ENCODE peak calls at places on chromosomes 5 and 9, in eight cellular contexts. C is osteocyte; R is CD4-positive, alpha-beta T cell; V is adrenal gland; F is OCI-LY7; U is dorsolateral prefrontal cortex; H is type B pancreatic cell; W is MM.1S. T is an unnamed sample.

GRCh38 chr5:10151656-10152055 is 98.0 kb downstream of the ATPSCKMT start:
- DNase-seq in C (no peak), R (no peak), V (no peak), F (no peak), U (no peak), H (no peak), W (no peak), T (no peak)

GRCh38 chr5:172345886-172346285 is 62.3 kb upstream of the UBTD2 start:
- DNase-seq in C (no peak), R (no peak), V (no peak), F (no peak), U (no peak), H (no peak), W (no peak), T (no peak)

GRCh38 chr5:96548941-96549340 is 113.2 kb upstream of the CAST start:
- DNase-seq in C (no peak), R (no peak), V (no peak), F (no peak), U (no peak), H (no peak), W (no peak), T (no peak)

GRCh38 chr5:179620293-179620692 is 3.2 kb downstream of the HNRNPH1 start:
- DNase-seq in C (no peak), R (no peak), V (no peak), F (no peak), U (no peak), H (no peak), W (no peak), T (no peak)

GRCh38 chr5:526456-527088 is 2.3 kb upstream of the SLC9A3 start:
- DNase-seq in C (no peak), R (no peak), V (no peak), F (no peak), U (no peak), H (no peak), W (no peak), T (peak)

GRCh38 chr9:125066839-125067619 is 76.3 kb downstream of the SCAI start:
- DNase-seq in C (no peak), R (no peak), V (no peak), F (no peak), U (peak), H (no peak), W (no peak), T (no peak)

GRCh38 chr5:160508780-160509361 is 87.2 kb downstream of the PTTG1 start:
- DNase-seq in C (no peak), R (peak), V (peak), F (peak), U (peak), H (no peak), W (peak), T (peak)

GRCh38 chr5:62771331-62771730 is 192.7 kb downstream of the LRRC70 start:
- DNase-seq in C (no peak), R (no peak), V (no peak), F (no peak), U (no peak), H (no peak), W (no peak), T (no peak)

GRCh38 chr5:171681667-171682066 is 104.0 kb upstream of the SMIM23 start:
- DNase-seq in C (no peak), R (no peak), V (no peak), F (no peak), U (no peak), H (no peak), W (no peak), T (no peak)

GRCh38 chr5:159947708-159948358 is 31.6 kb downstream of the ADRA1B start:
- DNase-seq in C (no peak), R (no peak), V (no peak), F (no peak), U (no peak), H (no peak), W (no peak), T (no peak)

GRCh38 chr9:124271660-124272059 is 13.9 kb downstream of the NEK6 start:
- DNase-seq in C (no peak), R (no peak), V (no peak), F (no peak), U (no peak), H (no peak), W (no peak), T (no peak)

GRCh38 chr5:39132128-39132447 is 57.9 kb upstream of the RICTOR start:
- DNase-seq in C (no peak), R (no peak), V (no peak), F (no peak), U (no peak), H (no peak), W (no peak), T (no peak)

GRCh38 chr5:103744159-103744558 is 181.6 kb upstream of the NUDT12 start:
- DNase-seq in C (no peak), R (no peak), V (no peak), F (no peak), U (no peak), H (no peak), W (no peak), T (no peak)

GRCh38 chr9:97753364-97753763 is 56.2 kb upstream of the XPA start:
- DNase-seq in C (no peak), R (no peak), V (no peak), F (no peak), U (no peak), H (no peak), W (no peak), T (no peak)

GRCh38 chr5:24791326-24791725 is 146.5 kb upstream of the CDH10 start:
- DNase-seq in C (no peak), R (no peak), V (no peak), F (no peak), U (no peak), H (no peak), W (no peak), T (no peak)

GRCh38 chr5:154614595-154614994 is 136.6 kb upstream of the HAND1 start:
- DNase-seq in C (no peak), R (no peak), V (no peak), F (no peak), U (no peak), H (no peak), W (no peak), T (no peak)

GRCh38 chr5:177188775-177189174 is 55.2 kb downstream of the NSD1 start:
- DNase-seq in C (no peak), R (no peak), V (no peak), F (no peak), U (no peak), H (no peak), W (no peak), T (no peak)

GRCh38 chr5:72955143-72955767 is 586 bp upstream of the FCHO2 start:
- DNase-seq in C (no peak), R (no peak), V (peak), F (no peak), U (no peak), H (no peak), W (peak), T (peak)

GRCh38 chr5:1467341-1468246 is 22.4 kb upstream of the SLC6A3 start:
- DNase-seq in C (no peak), R (no peak), V (no peak), F (no peak), U (peak), H (no peak), W (no peak), T (no peak)

GRCh38 chr5:40221796-40222195 is 457.9 kb upstream of the PTGER4 start:
- DNase-seq in C (no peak), R (no peak), V (no peak), F (no peak), U (no peak), H (no peak), W (no peak), T (no peak)

GRCh38 chr5:133680830-133681555 is 68.7 kb upstream of the FSTL4 start:
- DNase-seq in C (peak), R (no peak), V (no peak), F (no peak), U (no peak), H (peak), W (no peak), T (no peak)

GRCh38 chr5:168467755-168468280 is 18.5 kb upstream of the RARS1 start:
- DNase-seq in C (no peak), R (no peak), V (no peak), F (no peak), U (no peak), H (no peak), W (no peak), T (no peak)

GRCh38 chr9:82202808-82203207 is 214.2 kb downstream of the SPATA31D1 start:
- DNase-seq in C (no peak), R (no peak), V (no peak), F (no peak), U (no peak), H (no peak), W (no peak), T (no peak)

GRCh38 chr5:72156921-72157320 is 49.6 kb downstream of the MAP1B start:
- DNase-seq in C (no peak), R (no peak), V (no peak), F (no peak), U (no peak), H (no peak), W (no peak), T (no peak)

GRCh38 chr5:87311400-87312279 is 44.0 kb downstream of the RASA1 start:
- DNase-seq in C (no peak), R (no peak), V (no peak), F (no peak), U (no peak), H (no peak), W (no peak), T (no peak)

GRCh38 chr5:132665681-132666080 is 7.7 kb downstream of the IL13 start:
- DNase-seq in C (no peak), R (no peak), V (no peak), F (no peak), U (no peak), H (no peak), W (no peak), T (no peak)

GRCh38 chr5:180684623-180685161 is 35.3 kb upstream of the FLT4 start:
- DNase-seq in C (no peak), R (peak), V (no peak), F (no peak), U (no peak), H (no peak), W (no peak), T (no peak)

GRCh38 chr5:108028411-108028810 is 353.5 kb downstream of the FBXL17 start:
- DNase-seq in C (no peak), R (no peak), V (no peak), F (no peak), U (no peak), H (no peak), W (no peak), T (no peak)

GRCh38 chr9:36306481-36307306 is 48.4 kb upstream of the GNE start:
- DNase-seq in C (no peak), R (no peak), V (no peak), F (peak), U (no peak), H (no peak), W (no peak), T (no peak)

GRCh38 chr5:57482671-57483106 is at the start of gene ACTBL2:
- DNase-seq in C (no peak), R (no peak), V (no peak), F (no peak), U (no peak), H (no peak), W (no peak), T (no peak)

GRCh38 chr5:142115937-142116614 is 7.5 kb downstream of the NDFIP1 start:
- DNase-seq in C (no peak), R (no peak), V (no peak), F (no peak), U (no peak), H (no peak), W (no peak), T (no peak)

GRCh38 chr9:71691036-71691435 is 77.3 kb downstream of the CEMIP2 start:
- DNase-seq in C (no peak), R (no peak), V (no peak), F (no peak), U (no peak), H (no peak), W (no peak), T (no peak)

GRCh38 chr5:17928571-17928970 is 294.3 kb downstream of the TAF11L14 start:
- DNase-seq in C (no peak), R (no peak), V (no peak), F (no peak), U (no peak), H (no peak), W (no peak), T (no peak)

GRCh38 chr9:115923903-115924668 is 229.5 kb upstream of the PAPPA start:
- DNase-seq in C (no peak), R (no peak), V (no peak), F (no peak), U (no peak), H (no peak), W (no peak), T (no peak)

GRCh38 chr5:115571441-115571878 is 26.9 kb upstream of the FEM1C start:
- DNase-seq in C (no peak), R (no peak), V (no peak), F (no peak), U (peak), H (no peak), W (no peak), T (no peak)

GRCh38 chr5:582936-583635 is 29.1 kb upstream of the CEP72 start:
- DNase-seq in C (peak), R (no peak), V (no peak), F (no peak), U (no peak), H (no peak), W (no peak), T (no peak)

GRCh38 chr9:137156567-137157375 is 13.1 kb downstream of the LRRC26 start:
- DNase-seq in C (no peak), R (peak), V (no peak), F (peak), U (no peak), H (no peak), W (peak), T (no peak)

DNA sequence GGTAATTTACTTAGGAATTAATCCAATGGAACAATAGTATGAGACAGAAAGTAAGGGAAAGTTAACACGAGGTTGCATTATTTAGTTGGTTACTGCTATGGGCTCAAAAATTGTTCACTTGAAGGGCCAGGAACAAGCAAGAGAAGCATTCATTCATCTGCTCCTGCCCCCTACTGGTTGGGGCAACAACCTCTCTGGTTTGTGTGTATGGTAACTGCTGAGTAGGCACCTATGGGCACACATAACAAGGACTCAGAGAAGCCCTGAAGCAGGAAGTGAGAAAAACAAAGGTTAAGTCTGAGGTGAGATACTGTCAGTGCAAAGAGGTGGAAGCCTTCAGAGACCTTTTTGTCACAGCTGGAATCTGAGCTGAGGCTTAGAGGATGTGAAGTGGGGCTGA is 34.4 kb upstream of the RANBP6 start:
- DNase-seq in C (no peak), R (no peak), V (no peak), F (peak), U (no peak), H (no peak), W (peak), T (no peak)
- TF ChIP-seq CTCF in C (peak), R (no peak), V (no peak), F (peak), U (no peak), H (peak), W (peak), T (peak)

GRCh38 chr5:127934791-127935256 is 148.7 kb upstream of the SLC12A2 start:
- DNase-seq in C (no peak), R (no peak), V (no peak), F (no peak), U (no peak), H (no peak), W (no peak), T (no peak)
- TF ChIP-seq CTCF in C (no peak), R (no peak), V (no peak), F (no peak), U (no peak), H (no peak), W (no peak), T (no peak)

GRCh38 chr9:108933231-108933630 is 693 bp downstream of the ELP1 start:
- DNase-seq in C (no peak), R (no peak), V (no peak), F (peak), U (no peak), H (no peak), W (peak), T (peak)

GRCh38 chr9:108934323-108934885 is at the start of gene ABITRAM:
- DNase-seq in C (peak), R (peak), V (peak), F (peak), U (peak), H (peak), W (peak), T (peak)

GRCh38 chr9:108937561-108938305 is 3.5 kb downstream of the ABITRAM start:
- DNase-seq in C (no peak), R (no peak), V (no peak), F (no peak), U (no peak), H (no peak), W (no peak), T (no peak)

GRCh38 chr9:108928386-108928785 is 5.5 kb downstream of the ELP1 start:
- DNase-seq in C (no peak), R (no peak), V (no peak), F (no peak), U (no peak), H (no peak), W (no peak), T (no peak)

GRCh38 chr9:108933641-108934322 is at the start of gene ELP1:
- DNase-seq in C (peak), R (peak), V (peak), F (peak), U (peak), H (peak), W (peak), T (peak)
- TF ChIP-seq CTCF in C (peak), R (peak), V (no peak), F (peak), U (no peak), H (peak), W (peak), T (peak)

DNA sequence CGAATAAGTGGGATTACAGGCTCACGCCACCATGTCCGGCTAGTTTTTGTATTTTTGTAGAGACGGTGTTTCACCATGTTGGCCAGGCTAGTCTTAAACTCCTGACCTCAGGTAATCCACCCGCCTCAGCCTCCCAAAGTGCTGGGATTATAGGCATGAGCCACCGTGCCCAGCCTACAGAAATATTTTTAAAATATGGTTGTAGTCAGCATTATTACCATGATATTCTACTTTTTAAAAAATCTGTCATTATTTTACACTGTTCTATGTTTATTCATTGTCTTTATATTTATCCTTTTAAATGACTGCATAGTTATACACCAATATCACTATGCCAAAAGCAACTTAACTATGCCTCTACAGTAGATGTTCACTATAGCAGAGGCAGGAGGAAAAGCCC is 41.6 kb upstream of the SLC30A5 start:
- DNase-seq in C (no peak), R (no peak), V (no peak), F (no peak), U (no peak), H (no peak), W (no peak), T (no peak)
- TF ChIP-seq CTCF in C (no peak), R (no peak), V (no peak), F (no peak), U (no peak), H (no peak), W (no peak), T (no peak)

DNA sequence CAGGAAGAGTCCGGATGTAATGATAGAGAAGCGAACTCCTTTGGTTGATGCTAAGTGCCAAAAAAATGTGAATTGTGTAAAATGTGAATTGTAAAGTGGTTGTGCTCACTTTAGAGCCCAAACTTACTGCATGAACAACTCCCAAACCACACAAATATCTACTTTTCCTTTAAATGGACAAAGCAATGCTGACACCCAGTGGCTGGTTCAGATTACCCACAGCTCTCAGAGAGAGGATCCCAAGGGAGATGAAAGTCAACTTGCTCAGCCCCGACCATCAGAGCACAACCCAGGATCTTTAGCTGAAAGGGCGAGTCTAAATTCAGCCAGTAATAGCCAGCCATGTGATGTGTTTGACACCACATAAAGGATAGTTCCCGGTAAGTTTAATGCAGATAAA is 133.7 kb downstream of the NMUR2 start:
- DNase-seq in C (no peak), R (no peak), V (peak), F (peak), U (peak), H (no peak), W (peak), T (no peak)
- TF ChIP-seq CTCF in C (peak), R (no peak), V (peak), F (peak), U (peak), H (peak), W (peak), T (no peak)

GRCh38 chr5:102542064-102542463 is 43.3 kb upstream of the SLCO6A1 start:
- DNase-seq in C (no peak), R (no peak), V (no peak), F (no peak), U (no peak), H (no peak), W (no peak), T (no peak)

GRCh38 chr5:102545175-102545574 is 46.4 kb upstream of the SLCO6A1 start:
- DNase-seq in C (no peak), R (no peak), V (no peak), F (no peak), U (no peak), H (no peak), W (peak), T (no peak)

GRCh38 chr5:102547161-102547560 is 48.4 kb upstream of the SLCO6A1 start:
- DNase-seq in C (no peak), R (no peak), V (no peak), F (no peak), U (no peak), H (no peak), W (no peak), T (no peak)

DNA sequence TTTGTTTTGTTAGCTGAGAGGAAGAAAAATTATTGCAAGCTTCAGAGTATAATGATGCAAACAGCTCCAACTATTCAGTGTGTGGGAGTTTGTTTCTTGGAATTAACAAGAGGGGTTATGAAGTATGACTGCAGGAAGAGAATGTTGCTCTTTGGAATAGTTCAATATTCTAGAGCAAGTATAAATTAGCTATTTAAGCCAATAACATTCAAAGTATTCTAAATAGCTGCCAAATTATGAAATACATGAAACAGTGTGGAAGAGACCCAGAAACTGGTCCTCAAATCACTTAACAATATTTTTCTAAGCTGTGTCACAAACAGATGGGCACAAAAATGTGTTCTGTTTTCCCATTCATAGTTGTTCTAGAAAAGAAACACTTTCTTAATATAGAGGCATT is 48.9 kb upstream of the SLCO6A1 start:
- DNase-seq in C (no peak), R (no peak), V (no peak), F (no peak), U (no peak), H (no peak), W (no peak), T (no peak)
- TF ChIP-seq CTCF in C (no peak), R (no peak), V (no peak), F (no peak), U (no peak), H (no peak), W (no peak), T (no peak)

T was measured in CD14-positive monocyte.